ENCODE peak calls at places on chromosomes 5 and 9, in ten cellular contexts. X is GM06990, K is NCI-H1105 treated with DMSO at 0.1 percent for 48 hours, Q is foreskin melanocyte, U is Kasumi-1, J is A549, D is hippocampal formation, A is WTC11, N is left lung, R is neuronal stem cell. Y is an unnamed sample.

GRCh38 chr5:159061834-159062530 is 37.7 kb downstream of the EBF1 start:
- DNase-seq in K (no peak), A (peak), Q (no peak), U (no peak), X (no peak), D (no peak), N (no peak), J (no peak), R (peak), Y (no peak)

GRCh38 chr9:95171001-95171400 is 146.5 kb downstream of the FANCC start:
- DNase-seq in R (no peak), X (peak), J (no peak), Q (no peak), N (no peak), D (no peak), K (peak), U (no peak), A (no peak), Y (no peak)

GRCh38 chr5:93960044-93960443 is 218.6 kb upstream of the POU5F2 start:
- DNase-seq in K (no peak), U (no peak), N (no peak), X (no peak), Q (no peak), R (no peak), A (no peak), J (no peak), D (no peak), Y (no peak)

GRCh38 chr5:132294728-132295504 is 722 bp downstream of the SLC22A4 start:
- DNase-seq in R (no peak), X (peak), N (peak), Q (no peak), K (no peak), A (peak), J (peak), D (no peak), U (peak), Y (no peak)

GRCh38 chr9:81848472-81848871 is 79.8 kb upstream of the SPATA31D4 start:
- DNase-seq in D (no peak), U (peak), N (no peak), A (no peak), R (no peak), K (no peak), X (no peak), Q (peak), J (no peak), Y (no peak)

GRCh38 chr5:144183254-144183889 is 12.7 kb downstream of the KCTD16 start:
- DNase-seq in X (no peak), Q (peak), J (peak), D (no peak), K (peak), U (peak), R (no peak), N (no peak), A (no peak), Y (no peak)

GRCh38 chr5:95972196-95972595 is 10.5 kb upstream of the ELL2 start:
- DNase-seq in J (no peak), A (no peak), U (no peak), R (no peak), X (no peak), K (no peak), N (no peak), Q (no peak), D (no peak), Y (no peak)

GRCh38 chr9:125240649-125240999 is 519 bp downstream of the HSPA5 start:
- DNase-seq in D (no peak), J (peak), Q (no peak), R (peak), N (no peak), U (peak), X (no peak), K (no peak), A (no peak), Y (no peak)

GRCh38 chr9:28921857-28922500 is 1348.7 kb upstream of the C9orf72 start:
- DNase-seq in K (no peak), N (no peak), D (no peak), R (no peak), Q (peak), A (no peak), U (peak), X (no peak), J (no peak), Y (no peak)

GRCh38 chr9:107172160-107172978 is 110.7 kb upstream of the RAD23B start:
- DNase-seq in R (peak), Q (peak), A (peak), D (peak), J (peak), N (peak), U (peak), K (peak), X (no peak), Y (peak)

GRCh38 chr9:133618726-133619125 is 9.5 kb upstream of the FAM163B start:
- DNase-seq in K (no peak), A (no peak), D (no peak), N (no peak), Q (no peak), R (no peak), U (no peak), J (no peak), X (no peak), Y (no peak)

GRCh38 chr9:15286288-15286834 is 20.7 kb downstream of the TTC39B start:
- DNase-seq in U (no peak), K (no peak), N (no peak), X (no peak), Q (no peak), R (no peak), J (no peak), D (no peak), A (no peak), Y (no peak)

GRCh38 chr9:107438211-107439030 is 51.1 kb downstream of the KLF4 start:
- DNase-seq in X (no peak), Q (no peak), K (peak), A (peak), J (no peak), N (no peak), U (no peak), R (no peak), D (no peak), Y (no peak)

GRCh38 chr9:125752070-125752628 is 5.0 kb downstream of the PBX3 start:
- DNase-seq in J (no peak), R (no peak), Q (no peak), U (no peak), X (no peak), N (no peak), A (no peak), D (no peak), K (peak), Y (no peak)

GRCh38 chr5:82911902-82912301 is 165.3 kb downstream of the TMEM167A start:
- DNase-seq in X (no peak), U (no peak), R (no peak), D (no peak), N (no peak), Q (no peak), J (no peak), A (no peak), K (no peak), Y (no peak)

GRCh38 chr5:151086905-151087360 is 6.1 kb upstream of the TNIP1 start:
- DNase-seq in U (no peak), N (no peak), A (no peak), R (no peak), K (no peak), D (no peak), Q (no peak), X (peak), J (no peak), Y (no peak)

GRCh38 chr5:133779828-133780475 is 167.6 kb upstream of the FSTL4 start:
- DNase-seq in R (no peak), X (no peak), D (no peak), K (no peak), Q (no peak), A (peak), U (no peak), J (no peak), N (no peak), Y (no peak)

GRCh38 chr5:132019857-132020555 is 8.5 kb upstream of the ACSL6 start:
- DNase-seq in D (no peak), R (no peak), J (no peak), Q (no peak), A (no peak), X (peak), U (no peak), N (no peak), K (no peak), Y (no peak)

GRCh38 chr9:3035594-3036389 is 191.9 kb upstream of the PUM3 start:
- DNase-seq in J (peak), X (no peak), D (no peak), K (no peak), A (no peak), R (no peak), U (no peak), N (no peak), Q (no peak), Y (no peak)

GRCh38 chr5:140073296-140073695 is 30.2 kb upstream of the NRG2 start:
- DNase-seq in D (no peak), X (no peak), R (peak), N (no peak), J (no peak), A (no peak), K (no peak), U (peak), Q (no peak), Y (no peak)

GRCh38 chr9:114012126-114012525 is 66.0 kb downstream of the AMBP start:
- DNase-seq in A (no peak), R (no peak), K (no peak), U (no peak), J (no peak), N (no peak), D (no peak), X (no peak), Q (no peak), Y (no peak)

GRCh38 chr9:106432631-106433030 is 430.3 kb upstream of the ZNF462 start:
- DNase-seq in Q (no peak), R (no peak), N (no peak), K (no peak), U (no peak), J (no peak), D (no peak), A (no peak), X (no peak), Y (no peak)

GRCh38 chr9:98332405-98332831 is 77.0 kb upstream of the TBC1D2 start:
- DNase-seq in N (no peak), A (no peak), J (no peak), R (no peak), Q (no peak), X (no peak), K (no peak), D (no peak), U (no peak), Y (no peak)

GRCh38 chr5:168681556-168682183 is 102.5 kb upstream of the PANK3 start:
- DNase-seq in N (no peak), R (no peak), U (no peak), Q (no peak), X (no peak), A (no peak), K (no peak), J (no peak), D (no peak), Y (no peak)

GRCh38 chr5:112419596-112420110 is 576 bp upstream of the EPB41L4A start:
- DNase-seq in R (peak), X (peak), N (peak), U (peak), J (peak), Q (peak), K (peak), A (peak), D (peak), Y (no peak)

GRCh38 chr9:14353222-14354056 is 39.5 kb upstream of the NFIB start:
- DNase-seq in K (no peak), Q (peak), U (peak), J (peak), N (peak), X (peak), R (peak), A (peak), D (peak), Y (peak)

GRCh38 chr5:72347801-72348305 is 27.7 kb downstream of the PTCD2 start:
- DNase-seq in R (no peak), U (no peak), D (no peak), X (no peak), Q (peak), A (no peak), K (no peak), J (peak), N (no peak), Y (no peak)

GRCh38 chr9:35996358-35996970 is 38.5 kb upstream of the OR2S2 start:
- DNase-seq in U (no peak), N (peak), A (no peak), K (no peak), X (no peak), J (peak), Q (no peak), R (no peak), D (no peak), Y (no peak)

GRCh38 chr9:78695521-78695920 is 398.6 kb downstream of the PSAT1 start:
- DNase-seq in D (no peak), Q (no peak), X (peak), K (peak), N (no peak), R (no peak), J (no peak), U (peak), A (no peak), Y (no peak)